ENCODE peak calls at places on chromosomes 1 and 21, in eight cellular contexts. G is psoas muscle, K is PC-3, P is right atrium auricular region, V is H1, Y is cardiac muscle cell, U is BE2C, H is tibial artery. I is an unnamed sample.

GRCh38 chr21:31728952-31729351 is 3.0 kb downstream of the SCAF4 start:
- DNase-seq in G (no peak), K (no peak), P (no peak), V (no peak), Y (no peak), U (no peak), H (no peak), I (no peak)

GRCh38 chr1:60535713-60536112 is 462.1 kb upstream of the C1orf87 start:
- DNase-seq in G (no peak), K (peak; percentile 24), P (no peak), V (no peak), Y (no peak), U (no peak), H (no peak), I (no peak)

GRCh38 chr21:35249636-35250035 is 200.5 kb upstream of the RUNX1 start:
- DNase-seq in G (no peak), K (peak; percentile 87), P (no peak), V (no peak), Y (no peak), U (no peak), H (no peak), I (no peak)

GRCh38 chr1:207672525-207673130 is 27.7 kb downstream of the CR1L start:
- DNase-seq in G (no peak), K (peak; percentile 86), P (no peak), V (no peak), Y (no peak), U (no peak), H (no peak), I (no peak)

GRCh38 chr21:45583831-45584509 is 41.7 kb upstream of the SLC19A1 start:
- DNase-seq in G (no peak), K (no peak), P (no peak), V (no peak), Y (no peak), U (no peak), H (no peak), I (no peak)

GRCh38 chr1:23691499-23692307 is at the start of gene RPL11:
- DNase-seq in G (peak; percentile 96), K (peak; percentile 97), P (peak; percentile 96), V (peak; percentile 84), Y (peak; percentile 98), U (peak; percentile 86), H (peak; percentile 95), I (no peak)

GRCh38 chr1:233993651-233994050 is 89.2 kb downstream of the SLC35F3 start:
- DNase-seq in G (no peak), K (peak; percentile 99), P (no peak), V (no peak), Y (no peak), U (no peak), H (no peak), I (peak; percentile 95)

GRCh38 chr1:221458430-221459156 is 283.3 kb downstream of the DUSP10 start:
- DNase-seq in G (no peak), K (no peak), P (no peak), V (no peak), Y (peak; percentile 85), U (no peak), H (no peak), I (no peak)

GRCh38 chr1:30450818-30451233 is 272.6 kb downstream of the MATN1 start:
- DNase-seq in G (no peak), K (no peak), P (no peak), V (peak; percentile 22), Y (no peak), U (no peak), H (no peak), I (no peak)

GRCh38 chr1:16073490-16074104 is at the start of gene FAM131C:
- DNase-seq in G (no peak), K (peak; percentile 54), P (no peak), V (peak; percentile 75), Y (no peak), U (peak; percentile 38), H (no peak), I (no peak)

GRCh38 chr1:150151291-150152181 is 1.8 kb downstream of the PLEKHO1 start:
- DNase-seq in G (peak; percentile 58), K (no peak), P (no peak), V (no peak), Y (no peak), U (no peak), H (no peak), I (no peak)

GRCh38 chr21:38802050-38803026 is 3.4 kb upstream of the ETS2 start:
- DNase-seq in G (no peak), K (peak; percentile 96), P (no peak), V (no peak), Y (no peak), U (no peak), H (no peak), I (no peak)

GRCh38 chr1:169957884-169958283 is 64.2 kb upstream of the SCYL3 start:
- DNase-seq in G (no peak), K (no peak), P (no peak), V (no peak), Y (no peak), U (no peak), H (no peak), I (no peak)

GRCh38 chr1:178376008-178376407 is 120.8 kb downstream of the CLEC20A start:
- DNase-seq in G (no peak), K (no peak), P (no peak), V (no peak), Y (no peak), U (no peak), H (no peak), I (no peak)

GRCh38 chr1:228064296-228064695 is 18.2 kb upstream of the ARF1 start:
- DNase-seq in G (peak; percentile 26), K (no peak), P (no peak), V (no peak), Y (no peak), U (no peak), H (no peak), I (no peak)

GRCh38 chr1:214338212-214338611 is 57.3 kb downstream of the SMYD2 start:
- DNase-seq in G (no peak), K (no peak), P (no peak), V (no peak), Y (no peak), U (no peak), H (no peak), I (no peak)

GRCh38 chr1:23745515-23745914 is 2.2 kb downstream of the ELOA start:
- DNase-seq in G (no peak), K (peak; percentile 52), P (no peak), V (no peak), Y (peak; percentile 56), U (no peak), H (no peak), I (peak; percentile 41)

GRCh38 chr1:93446837-93447451 is 974 bp upstream of the FNBP1L start:
- DNase-seq in G (peak; percentile 68), K (peak; percentile 57), P (no peak), V (no peak), Y (peak; percentile 19), U (no peak), H (no peak), I (peak; percentile 41)

GRCh38 chr1:80251591-80251990 is 1245.1 kb upstream of the ADGRL4 start:
- DNase-seq in G (no peak), K (no peak), P (no peak), V (no peak), Y (no peak), U (no peak), H (no peak), I (no peak)

GRCh38 chr1:20261095-20261494 is 29.6 kb upstream of the VWA5B1 start:
- DNase-seq in G (no peak), K (no peak), P (no peak), V (no peak), Y (no peak), U (no peak), H (no peak), I (no peak)

GRCh38 chr21:33893917-33894316 is 21.7 kb downstream of the ATP5PO start:
- DNase-seq in G (no peak), K (no peak), P (no peak), V (no peak), Y (no peak), U (peak; percentile 63), H (no peak), I (no peak)

GRCh38 chr1:111217183-111217910 is 10.2 kb upstream of the CHI3L2 start:
- DNase-seq in G (no peak), K (no peak), P (no peak), V (no peak), Y (no peak), U (no peak), H (no peak), I (no peak)
- H3K9me3 ChIP-seq in G (no peaks in the 10 kb centered on the region), K (no peaks in the 10 kb centered on the region), P (no peaks in the 10 kb centered on the region), V (no peaks in the 10 kb centered on the region), Y (no peaks in the 10 kb centered on the region), U (no peaks in the 10 kb centered on the region), H (no peaks in the 10 kb centered on the region), I (no peaks in the 10 kb centered on the region)

GRCh38 chr1:203281033-203281432 is 24.3 kb upstream of the BTG2 start:
- DNase-seq in G (no peak), K (peak; percentile 46), P (peak; percentile 57), V (peak; percentile 39), Y (no peak), U (no peak), H (no peak), I (no peak)
- H3K4me1 ChIP-seq in G (peaks cover 92% of the 10 kb centered on the region), K (peaks cover 5% of the 10 kb centered on the region), P (peaks cover 84% of the 10 kb centered on the region), V (peaks cover 5% of the 10 kb centered on the region), Y (peaks cover 62% of the 10 kb centered on the region), U (peaks cover 41% of the 10 kb centered on the region), H (peaks cover 29% of the 10 kb centered on the region), I (peaks cover 38% of the 10 kb centered on the region)

GRCh38 chr21:28391938-28392337 is 600.7 kb downstream of the LTN1 start:
- DNase-seq in G (no peak), K (peak; percentile 14), P (no peak), V (no peak), Y (no peak), U (no peak), H (no peak), I (no peak)
- H3K9me3 ChIP-seq in G (no peaks in the 10 kb centered on the region), K (no peaks in the 10 kb centered on the region), P (no peaks in the 10 kb centered on the region), V (peaks cover 13% of the 10 kb centered on the region), Y (no peaks in the 10 kb centered on the region), U (peaks cover 7% of the 10 kb centered on the region), H (no peaks in the 10 kb centered on the region), I (peaks cover 4% of the 10 kb centered on the region)

GRCh38 chr1:52676249-52676903 is 21.8 kb downstream of the COA7 start:
- DNase-seq in G (peak; percentile 94), K (no peak), P (peak; percentile 72), V (no peak), Y (peak; percentile 24), U (no peak), H (peak; percentile 64), I (no peak)

GRCh38 chr1:52683367-52683940 is 14.7 kb downstream of the COA7 start:
- DNase-seq in G (no peak), K (no peak), P (no peak), V (no peak), Y (no peak), U (no peak), H (no peak), I (no peak)

GRCh38 chr1:52677407-52677806 is 20.7 kb downstream of the COA7 start:
- DNase-seq in G (no peak), K (no peak), P (no peak), V (no peak), Y (peak; percentile 69), U (no peak), H (no peak), I (no peak)

GRCh38 chr1:52680353-52680752 is 17.8 kb downstream of the COA7 start:
- DNase-seq in G (no peak), K (no peak), P (no peak), V (no peak), Y (no peak), U (no peak), H (no peak), I (no peak)

GRCh38 chr1:52678961-52679897 is 18.9 kb downstream of the COA7 start:
- DNase-seq in G (no peak), K (no peak), P (no peak), V (no peak), Y (no peak), U (no peak), H (no peak), I (no peak)
- H3K4me1 ChIP-seq in G (peaks cover 36% of the 10 kb centered on the region), K (peaks cover 11% of the 10 kb centered on the region), P (peaks cover 19% of the 10 kb centered on the region), V (no peaks in the 10 kb centered on the region), Y (peaks cover 9% of the 10 kb centered on the region), U (no peaks in the 10 kb centered on the region), H (no peaks in the 10 kb centered on the region), I (peaks cover 10% of the 10 kb centered on the region)

GRCh38 chr21:28397040-28397439 is 595.6 kb downstream of the LTN1 start:
- DNase-seq in G (no peak), K (no peak), P (no peak), V (no peak), Y (no peak), U (no peak), H (no peak), I (no peak)
- H3K9me3 ChIP-seq in G (no peaks in the 10 kb centered on the region), K (no peaks in the 10 kb centered on the region), P (no peaks in the 10 kb centered on the region), V (peaks cover 23% of the 10 kb centered on the region), Y (no peaks in the 10 kb centered on the region), U (no peaks in the 10 kb centered on the region), H (no peaks in the 10 kb centered on the region), I (no peaks in the 10 kb centered on the region)